ENCODE peak calls at places on chromosomes 11 and 22, in five cellular contexts. T is cardiac fibroblast; Z is stimulated activated CD4-positive, alpha-beta T cell treated with anti-CD3 and anti-CD28 coated beads, Interleukin-4, amount 100 ng/mL, for 48 hours; H is esophagus squamous epithelium; Q is stimulated activated naive CD8-positive, alpha-beta T cell treated with anti-CD3 and anti-CD28 coated beads, Interleukin-15, Interleukin-2, amounts not matched to agents 100 U/mL and 50 U/mL, for 24 hours. P is an unnamed sample.

GRCh38 chr22:22753526-22754267 is 109.3 kb downstream of the GGTLC2 start:
- DNase-seq in T (peak; percentile 42), Q (peak; percentile 82), Z (peak; percentile 65), H (no peak), P (peak; percentile 86)

GRCh38 chr22:44821741-44822425 is 69.5 kb downstream of the ARHGAP8 start:
- DNase-seq in T (no peak), Z (no peak), Q (no peak), H (no peak), P (no peak)

GRCh38 chr22:22590136-22590891 is 31.2 kb upstream of the PRAME start:
- DNase-seq in T (no peak), H (no peak), Q (no peak), Z (no peak), P (no peak)

GRCh38 chr22:30301995-30302809 is 12.9 kb upstream of the CASTOR1 start:
- DNase-seq in Q (no peak), Z (no peak), H (no peak), T (peak; percentile 73), P (no peak)

GRCh38 chr11:48164836-48165235 is 51.8 kb upstream of the OR4B1 start:
- DNase-seq in H (no peak), Q (no peak), T (no peak), Z (no peak), P (no peak)

GRCh38 chr22:20084547-20085413 is 4.7 kb downstream of the DGCR8 start:
- DNase-seq in T (peak; percentile 12), Q (peak; percentile 51), Z (no peak), H (no peak), P (peak; percentile 80)

GRCh38 chr22:38350444-38351359 is 33.5 kb upstream of the CSNK1E start:
- DNase-seq in Z (no peak), T (no peak), H (no peak), Q (no peak), P (no peak)

GRCh38 chr11:112780351-112781043 is 180.7 kb upstream of the NCAM1 start:
- DNase-seq in H (no peak), Q (no peak), Z (no peak), T (peak; percentile 63), P (no peak)

GRCh38 chr11:1744879-1745700 is 5.3 kb downstream of the IFITM10 start:
- DNase-seq in Z (no peak), Q (no peak), T (no peak), H (no peak), P (no peak)

GRCh38 chr11:19573666-19574065 is 139.0 kb upstream of the NAV2 start:
- DNase-seq in Q (no peak), H (no peak), T (no peak), Z (no peak), P (no peak)

GRCh38 chr11:114290503-114291239 is 5.5 kb upstream of the NNMT start:
- DNase-seq in Z (no peak), Q (no peak), H (no peak), T (peak; percentile 59), P (no peak)

GRCh38 chr11:61787928-61788491 is 4.4 kb downstream of the TMEM258 start:
- DNase-seq in H (no peak), Z (no peak), Q (no peak), T (peak; percentile 81), P (peak; percentile 98)

GRCh38 chr11:2869561-2870427 is 15.8 kb downstream of the CDKN1C start:
- DNase-seq in T (no peak), H (no peak), Q (no peak), Z (no peak), P (no peak)

GRCh38 chr11:89457190-89457589 is 34.0 kb downstream of the NOX4 start:
- DNase-seq in Q (no peak), Z (no peak), T (no peak), H (no peak), P (no peak)

GRCh38 chr22:42648368-42649260 is 578 bp downstream of the CYB5R3 start:
- DNase-seq in H (no peak), Q (peak; percentile 34), T (peak; percentile 49), Z (no peak), P (peak; percentile 76)

GRCh38 chr11:23288001-23288783 is 427.9 kb upstream of the CCDC179 start:
- DNase-seq in Q (no peak), H (no peak), T (no peak), Z (no peak), P (no peak)

GRCh38 chr11:1050581-1051355 is 14.2 kb upstream of the MUC6 start:
- DNase-seq in Q (peak; percentile 79), H (no peak), T (peak; percentile 67), Z (peak; percentile 69), P (peak; percentile 96)

GRCh38 chr11:35248558-35249323 is 109.8 kb downstream of the CD44 start:
- DNase-seq in Z (no peak), T (no peak), Q (no peak), H (no peak), P (no peak)

GRCh38 chr11:126150256-126150655 is 61.2 kb downstream of the RPUSD4 start:
- DNase-seq in Q (no peak), T (no peak), Z (no peak), H (no peak), P (no peak)